ENCODE peak calls at places on chromosomes 6 and 20, in six cellular contexts. S is dorsolateral prefrontal cortex, H is tibial artery, N is prostate gland, W is heart right ventricle, M is right lobe of liver. J is an unnamed sample.

GRCh38 chr20:63457737-63458136 is 14.7 kb downstream of the KCNQ2 start:
- DNase-seq in S (peak; percentile 69), H (no peak), N (no peak), W (peak; percentile 59), M (no peak), J (no peak)

GRCh38 chr20:17699931-17700351 is at the start of gene BANF2:
- DNase-seq in S (no peak), H (no peak), N (no peak), W (no peak), M (no peak), J (no peak)

GRCh38 chr6:16684896-16685554 is 76.2 kb downstream of the ATXN1 start:
- DNase-seq in S (no peak), H (no peak), N (no peak), W (no peak), M (no peak), J (no peak)

GRCh38 chr6:165159459-165159858 is 149.9 kb downstream of the C6orf118 start:
- DNase-seq in S (no peak), H (no peak), N (no peak), W (no peak), M (no peak), J (no peak)

GRCh38 chr6:15346315-15346714 is 100.4 kb downstream of the JARID2 start:
- DNase-seq in S (no peak), H (no peak), N (no peak), W (no peak), M (no peak), J (no peak)

GRCh38 chr6:39956951-39957350 is 22.7 kb upstream of the MOCS1 start:
- DNase-seq in S (no peak), H (no peak), N (no peak), W (no peak), M (no peak), J (no peak)

GRCh38 chr6:150765457-150765764 is 100.1 kb upstream of the MTHFD1L start:
- DNase-seq in S (no peak), H (no peak), N (no peak), W (no peak), M (no peak), J (no peak)

GRCh38 chr6:15960740-15961629 is 167.9 kb upstream of the MYLIP start:
- DNase-seq in S (no peak), H (no peak), N (no peak), W (no peak), M (no peak), J (no peak)

GRCh38 chr6:53603381-53604121 is 58.6 kb upstream of the GCLC start:
- DNase-seq in S (no peak), H (no peak), N (peak; percentile 70), W (no peak), M (no peak), J (no peak)

DNA sequence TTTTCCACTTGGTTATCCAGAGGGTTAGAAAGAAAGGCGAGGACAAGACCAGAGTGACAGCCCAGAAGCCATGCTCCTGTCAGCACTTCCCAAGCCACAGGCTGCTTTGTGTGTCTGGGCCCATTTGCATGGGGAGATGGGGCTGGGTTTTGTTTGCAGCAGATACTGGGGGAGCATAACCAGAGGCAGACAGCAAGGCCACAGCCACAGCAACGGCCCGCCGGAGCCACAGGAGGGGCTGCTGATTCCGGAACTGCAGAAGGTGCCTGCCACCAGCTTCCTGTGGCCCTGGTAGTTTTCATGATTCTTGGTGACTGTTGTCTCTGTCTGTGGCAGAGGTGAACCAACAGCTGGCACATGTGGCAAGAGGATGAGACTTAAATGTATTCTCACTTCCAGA is 106.6 kb downstream of the DLL1 start:
- DNase-seq in S (no peak), H (no peak), N (no peak), W (no peak), M (no peak), J (no peak)
- H3K27ac ChIP-seq in S (no peak overlapping the region), H (no peak overlapping the region), N (no peak overlapping the region), W (no peak overlapping the region), M (no peak overlapping the region), J (no peak overlapping the region)

GRCh38 chr6:82364087-82365010 is 732 bp downstream of the TPBG start:
- DNase-seq in S (peak; percentile 8), H (peak; percentile 45), N (peak; percentile 55), W (peak; percentile 62), M (peak; percentile 31), J (peak; percentile 69)

GRCh38 chr6:82362868-82363267 is 749 bp upstream of the TPBG start:
- DNase-seq in S (no peak), H (no peak), N (no peak), W (no peak), M (no peak), J (no peak)

GRCh38 chr6:82362144-82362543 is 1.5 kb upstream of the TPBG start:
- DNase-seq in S (no peak), H (no peak), N (no peak), W (no peak), M (no peak), J (no peak)

GRCh38 chr6:82365011-82365751 is 1.6 kb downstream of the TPBG start:
- DNase-seq in S (peak; percentile 9), H (no peak), N (peak; percentile 19), W (peak; percentile 12), M (no peak), J (no peak)

GRCh38 chr6:82363368-82364086 is at the start of gene TPBG:
- DNase-seq in S (peak; percentile 12), H (peak; percentile 46), N (peak; percentile 42), W (peak; percentile 42), M (peak; percentile 42), J (peak; percentile 58)
- TF ChIP-seq CTCF in S (no peak), H (peak; percentile 29), N (peak; percentile 33), W (peak; percentile 40), M (peak; percentile 8), J (no peak)

GRCh38 chr6:166656269-166657206 is 29.5 kb upstream of the RPS6KA2 start:
- DNase-seq in S (no peak), H (no peak), N (no peak), W (no peak), M (peak; percentile 63), J (no peak)
- H3K4me3 ChIP-seq in S (no peak overlapping the region), H (no peak overlapping the region), N (no peak overlapping the region), W (no peak overlapping the region), M (no peak overlapping the region), J (no peak overlapping the region)

DNA sequence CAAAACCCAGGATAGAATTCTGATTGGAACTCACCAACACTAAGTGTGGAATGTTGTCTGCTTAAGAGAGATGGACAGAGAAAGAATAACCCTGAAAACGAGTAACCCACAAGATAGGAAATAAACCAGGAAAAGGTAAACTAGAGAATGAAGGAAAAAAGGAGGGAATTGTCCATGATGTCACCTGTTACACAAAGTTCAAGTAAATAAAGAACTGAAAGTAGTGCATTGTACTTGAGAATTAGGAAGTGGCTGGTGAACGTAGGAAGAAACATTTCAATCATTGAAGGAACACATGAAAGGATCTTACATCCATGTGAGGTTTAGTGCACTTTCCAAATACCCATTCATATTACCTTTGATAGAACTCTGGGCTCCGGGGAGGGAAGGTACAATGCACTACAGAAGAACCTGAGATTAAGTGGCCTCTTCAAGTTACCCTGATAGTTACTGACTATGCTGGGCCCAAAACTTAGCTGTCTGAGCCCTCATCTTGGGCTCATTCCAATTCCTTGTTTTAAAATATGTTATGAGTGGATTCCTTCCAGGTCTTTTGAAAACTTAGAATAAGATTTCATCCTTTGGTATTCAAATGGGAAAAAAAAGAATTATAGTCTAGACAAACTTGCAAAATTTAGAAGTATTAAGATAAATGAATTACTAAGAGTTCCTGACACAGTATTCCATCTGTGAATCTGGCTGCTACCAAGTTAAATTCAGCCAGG is 1.1 kb upstream of the STX7 start:
- DNase-seq in S (no peak), H (no peak), N (no peak), W (no peak), M (no peak), J (no peak)
- H3K27ac ChIP-seq in S (peak overlapping the region; percentile 90), H (peak overlapping the region; percentile 89), N (no peak overlapping the region), W (no peak overlapping the region), M (peak overlapping the region; percentile 92), J (peak overlapping the region; percentile 93)

GRCh38 chr20:25659999-25660398 is 36.2 kb upstream of the NANP start:
- DNase-seq in S (no peak), H (no peak), N (no peak), W (no peak), M (no peak), J (no peak)

GRCh38 chr20:25654487-25654886 is 30.7 kb upstream of the NANP start:
- DNase-seq in S (no peak), H (no peak), N (no peak), W (no peak), M (no peak), J (no peak)
- TF ChIP-seq CTCF in S (no peak), H (no peak), N (no peak), W (no peak), M (no peak), J (no peak)

GRCh38 chr6:157232161-157232895 is 91.0 kb downstream of the TMEM242 start:
- DNase-seq in S (no peak), H (no peak), N (no peak), W (no peak), M (no peak), J (no peak)

GRCh38 chr6:157235600-157236039 is 87.7 kb downstream of the TMEM242 start:
- DNase-seq in S (peak; percentile 68), H (peak; percentile 70), N (no peak), W (peak; percentile 58), M (peak; percentile 46), J (peak; percentile 76)

GRCh38 chr6:157233686-157234085 is 89.6 kb downstream of the TMEM242 start:
- DNase-seq in S (no peak), H (no peak), N (no peak), W (no peak), M (no peak), J (no peak)

GRCh38 chr6:157230971-157231370 is 92.3 kb downstream of the TMEM242 start:
- DNase-seq in S (no peak), H (no peak), N (no peak), W (no peak), M (no peak), J (peak; percentile 29)

DNA sequence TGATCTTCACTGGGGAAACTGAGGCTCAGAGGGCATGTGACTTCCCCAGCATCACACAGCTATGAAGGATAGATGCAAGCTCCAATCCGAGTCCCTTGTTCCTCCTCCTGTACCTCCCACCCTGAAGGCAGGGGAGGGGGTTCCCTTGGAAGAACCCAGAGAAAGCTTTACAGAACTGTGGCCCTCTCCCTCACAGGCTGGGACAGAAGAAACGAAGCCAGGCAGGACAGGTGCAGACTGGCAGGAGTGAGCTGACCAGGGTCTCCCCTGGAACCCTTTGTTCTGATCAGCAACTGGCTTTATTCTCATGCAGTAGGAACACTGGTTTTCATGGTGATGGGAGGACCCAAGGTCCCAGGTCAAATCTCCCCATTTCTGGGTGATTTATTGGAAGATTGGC is 90.2 kb downstream of the TMEM242 start:
- DNase-seq in S (no peak), H (no peak), N (no peak), W (no peak), M (no peak), J (no peak)
- H3K4me3 ChIP-seq in S (no peak overlapping the region), H (no peak overlapping the region), N (no peak overlapping the region), W (no peak overlapping the region), M (no peak overlapping the region), J (no peak overlapping the region)

GRCh38 chr6:28401172-28401571 is 1.6 kb upstream of the ZSCAN12 start:
- DNase-seq in S (no peak), H (no peak), N (no peak), W (no peak), M (no peak), J (no peak)

GRCh38 chr6:28395918-28396317 is 3.6 kb downstream of the ZSCAN12 start:
- DNase-seq in S (no peak), H (no peak), N (no peak), W (no peak), M (no peak), J (no peak)

GRCh38 chr6:28399370-28400121 is at the start of gene ZSCAN12:
- DNase-seq in S (peak; percentile 78), H (peak; percentile 76), N (peak; percentile 50), W (peak; percentile 83), M (peak; percentile 79), J (peak; percentile 81)

GRCh38 chr6:28402197-28402596 is 2.6 kb upstream of the ZSCAN12 start:
- DNase-seq in S (no peak), H (no peak), N (no peak), W (no peak), M (no peak), J (no peak)

GRCh38 chr6:28400122-28400451 is 540 bp upstream of the ZSCAN12 start:
- DNase-seq in S (no peak), H (no peak), N (no peak), W (no peak), M (no peak), J (no peak)
- H3K27ac ChIP-seq in S (peak overlapping the region; percentile 74), H (peak overlapping the region; percentile 54), N (no peak overlapping the region), W (peak overlapping the region; percentile 45), M (no peak overlapping the region), J (peak overlapping the region; percentile 2)